ENCODE peak calls at places on chromosomes 12 and 14, in four cellular contexts. T, K, I and C are unnamed samples.

GRCh38 chr12:88624911-88625310 is 44.6 kb upstream of the KITLG start:
- DNase-seq in K (no peak), I (no peak), T (no peak), C (no peak)

GRCh38 chr12:95674631-95675030 is 115.9 kb downstream of the NTN4 start:
- DNase-seq in I (no peak), K (no peak), T (no peak), C (no peak)

GRCh38 chr14:106039400-106039799 is 513.0 kb downstream of the TMEM121 start:
- DNase-seq in T (peak), K (peak), I (peak), C (no peak)

GRCh38 chr14:44803239-44803905 is 158.4 kb downstream of the KLHL28 start:
- DNase-seq in I (peak), T (no peak), K (peak), C (peak)

GRCh38 chr12:96044017-96044985 is 8.9 kb upstream of the LTA4H start:
- DNase-seq in T (no peak), K (no peak), I (no peak), C (no peak)

GRCh38 chr12:9337656-9338055 is 129.5 kb upstream of the PZP start:
- DNase-seq in K (no peak), I (no peak), T (no peak), C (no peak)

GRCh38 chr14:67263499-67264149 is 22.4 kb downstream of the PALS1 start:
- DNase-seq in I (no peak), T (no peak), K (no peak), C (no peak)

GRCh38 chr12:107525063-107525718 is 160.4 kb upstream of the PWP1 start:
- DNase-seq in T (no peak), K (no peak), I (no peak), C (no peak)

GRCh38 chr12:103495158-103495782 is 498 bp downstream of the C12orf42 start:
- DNase-seq in I (no peak), T (peak), K (peak), C (peak)

GRCh38 chr12:6839482-6840201 is 1.1 kb upstream of the GNB3 start:
- DNase-seq in K (no peak), T (no peak), I (no peak), C (no peak)

GRCh38 chr12:89067436-89067835 is 284.9 kb downstream of the DUSP6 start:
- DNase-seq in K (no peak), T (no peak), I (peak), C (no peak)

GRCh38 chr12:13573698-13574321 is 377.3 kb downstream of the EMP1 start:
- DNase-seq in K (no peak), T (no peak), I (peak), C (no peak)

GRCh38 chr12:32586390-32586789 is 92.7 kb upstream of the DNM1L start:
- DNase-seq in T (peak), I (no peak), K (no peak), C (no peak)

GRCh38 chr12:97267803-97268202 is 194.8 kb upstream of the RMST start:
- DNase-seq in T (no peak), K (no peak), I (no peak), C (no peak)

GRCh38 chr12:25155031-25155576 is 39.9 kb downstream of the DNAI7 start:
- DNase-seq in I (peak), T (no peak), K (peak), C (peak)

GRCh38 chr14:35855886-35856481 is 29.8 kb downstream of the BRMS1L start:
- DNase-seq in K (no peak), T (no peak), I (no peak), C (no peak)
- H3K4me2 ChIP-seq in K (no peak), T (no peak), I (no peak), C (no peak)

DNA sequence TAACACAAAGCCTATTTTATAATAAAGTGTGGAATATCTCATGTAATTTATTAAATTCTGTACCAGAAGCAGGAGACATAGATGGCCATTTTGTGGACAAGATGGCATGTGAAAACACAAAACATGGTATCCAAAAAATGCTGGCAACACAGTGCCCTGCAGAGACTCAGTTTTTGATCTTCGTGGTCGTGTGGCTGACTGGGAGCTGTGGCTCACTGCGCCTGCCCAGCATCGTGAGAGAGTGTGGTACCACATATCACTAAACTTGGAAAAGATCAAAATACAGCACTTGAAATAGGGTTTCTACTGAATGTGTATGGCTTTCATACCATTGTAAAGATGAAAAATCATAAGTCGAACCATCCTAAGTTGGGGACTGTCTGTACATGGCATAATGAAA is 43.0 kb upstream of the MANSC4 start:
- DNase-seq in K (no peak), T (no peak), I (no peak), C (no peak)
- H3K9ac ChIP-seq in K (no peak), T (no peak), I (no peak), C (no peak)

GRCh38 chr12:12216349-12217017 is 50.4 kb downstream of the LRP6 start:
- DNase-seq in T (no peak), I (no peak), K (peak), C (no peak)
- H3K4me2 ChIP-seq in T (no peak), I (no peak), K (peak), C (no peak)

GRCh38 chr14:36271939-36272907 is 48.2 kb downstream of the MBIP start:
- DNase-seq in K (no peak), I (no peak), T (no peak), C (no peak)
- H3K9ac ChIP-seq in K (peak), I (no peak), T (no peak), C (no peak)

GRCh38 chr14:95235351-95235750 is 78.0 kb upstream of the DICER1 start:
- DNase-seq in T (no peak), I (no peak), K (no peak), C (no peak)

GRCh38 chr14:95234426-95234825 is 77.1 kb upstream of the DICER1 start:
- DNase-seq in T (no peak), I (no peak), K (no peak), C (no peak)

GRCh38 chr14:95231966-95232365 is 74.6 kb upstream of the DICER1 start:
- DNase-seq in K (no peak), T (no peak), I (no peak), C (no peak)

GRCh38 chr14:95232894-95233584 is 75.7 kb upstream of the DICER1 start:
- DNase-seq in T (no peak), K (no peak), I (no peak), C (no peak)

DNA sequence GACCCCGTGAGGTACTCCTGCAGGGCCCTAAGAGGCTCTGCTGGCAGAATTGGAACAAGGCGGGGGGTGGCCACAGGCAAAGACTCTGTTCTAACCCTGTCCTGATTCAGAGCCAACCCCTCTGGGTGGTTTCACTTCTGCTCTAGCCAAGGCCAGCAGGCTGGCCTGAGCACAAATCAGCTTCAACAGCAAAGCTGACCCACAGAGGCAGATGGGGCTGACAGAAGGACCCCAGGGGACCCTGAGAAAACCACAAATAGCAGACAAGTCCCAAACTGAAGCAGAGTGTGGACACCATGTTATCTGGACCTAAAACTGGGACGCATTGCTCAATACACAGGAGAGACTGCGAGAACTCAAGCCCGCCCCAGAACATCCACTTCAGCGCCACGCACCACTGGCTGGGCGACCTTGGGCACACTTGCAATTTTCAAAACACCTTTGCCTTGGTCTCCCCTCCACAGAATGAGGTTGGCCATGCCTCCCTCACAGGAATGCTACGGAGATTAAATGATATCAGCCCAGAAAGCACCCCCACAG is 76.4 kb upstream of the DICER1 start:
- DNase-seq in K (no peak), I (no peak), T (no peak), C (no peak)
- H3K4me2 ChIP-seq in K (no peak), I (no peak), T (no peak), C (no peak)

GRCh38 chr12:109113661-109114321 is 2.6 kb upstream of the ACACB start:
- DNase-seq in I (no peak), T (no peak), K (no peak), C (no peak)

GRCh38 chr12:109114644-109115043 is 1.7 kb upstream of the ACACB start:
- DNase-seq in I (no peak), T (no peak), K (no peak), C (no peak)

GRCh38 chr12:109111775-109112491 is 4.5 kb upstream of the ACACB start:
- DNase-seq in K (peak), I (peak), T (no peak), C (no peak)

GRCh38 chr12:109115404-109115757 is 1.0 kb upstream of the ACACB start:
- DNase-seq in K (no peak), I (no peak), T (no peak), C (no peak)

DNA sequence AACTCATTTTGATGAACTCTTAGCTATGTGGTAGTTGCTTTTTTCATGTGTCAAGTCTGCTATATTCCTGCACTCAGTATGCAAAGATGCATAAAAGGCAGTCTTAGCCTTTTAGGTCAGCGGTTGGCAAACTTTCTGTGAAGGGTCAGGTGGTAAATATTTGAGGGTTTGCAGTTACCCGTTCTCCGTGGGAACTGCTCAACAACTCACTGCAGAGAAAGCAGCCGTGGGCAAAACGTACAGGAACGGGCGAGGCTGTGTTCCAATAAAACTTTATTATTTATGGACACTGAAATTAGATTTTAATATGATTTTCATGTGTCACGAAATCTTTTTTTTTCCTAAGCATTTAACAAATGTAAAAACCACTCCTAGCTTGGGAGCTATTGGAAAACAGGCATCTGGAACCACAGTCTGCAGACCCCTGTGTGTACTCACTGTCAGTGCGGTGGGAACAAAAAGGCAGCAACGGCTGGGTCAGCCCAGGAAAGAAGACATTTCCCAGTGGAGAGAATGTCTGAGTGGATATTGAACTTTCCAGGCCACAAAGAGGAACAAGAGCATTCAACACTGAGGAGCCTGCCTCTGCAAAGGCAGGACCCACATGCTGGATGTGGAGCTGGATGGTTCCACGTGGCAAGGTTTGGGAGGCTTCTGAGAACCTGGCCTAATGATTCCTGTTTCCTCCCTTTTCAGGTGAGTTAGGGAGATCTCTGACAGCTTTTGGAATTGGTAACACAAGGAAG is 3.5 kb upstream of the ACACB start:
- DNase-seq in I (no peak), T (no peak), K (no peak), C (no peak)
- H3K9ac ChIP-seq in I (no peak), T (no peak), K (no peak), C (no peak)